ENCODE peak calls at places on chromosome 18, in nine cellular contexts. L is neural progenitor cell, N is WERI-Rb-1, P is AG10803, D is left ventricle myocardium inferior, B is PC-9, Q is A549, O is astrocyte of the spinal cord, Y is left lung. G is an unnamed sample.

GRCh38 chr18:24270937-24271380 is 126.7 kb downstream of the OSBPL1A start:
- DNase-seq in O (peak), Q (no peak), Y (no peak), N (no peak), B (no peak), D (no peak), P (peak), L (peak), G (peak)

GRCh38 chr18:51751901-51752300 is 554.4 kb upstream of the MEX3C start:
- DNase-seq in Y (no peak), O (peak), Q (no peak), N (no peak), B (no peak), D (no peak), P (no peak), L (no peak), G (no peak)

GRCh38 chr18:25230658-25231326 is 121.2 kb downstream of the ZNF521 start:
- DNase-seq in L (no peak), P (peak), O (peak), Y (no peak), Q (no peak), B (no peak), N (no peak), D (peak), G (peak)

GRCh38 chr18:39571511-39571910 is 2005.9 kb upstream of the CELF4 start:
- DNase-seq in P (peak), D (no peak), L (peak), Y (no peak), B (peak), O (peak), N (no peak), Q (peak), G (no peak)

GRCh38 chr18:43578636-43579203 is 301.4 kb upstream of the SYT4 start:
- DNase-seq in P (no peak), N (no peak), O (peak), Q (no peak), B (no peak), D (no peak), Y (no peak), L (no peak), G (no peak)

GRCh38 chr18:58896268-58896667 is 31.6 kb downstream of the ZNF532 start:
- DNase-seq in P (no peak), B (no peak), Q (no peak), N (peak), O (no peak), L (no peak), Y (no peak), D (no peak), G (no peak)

GRCh38 chr18:79738565-79739439 is 58.9 kb upstream of the KCNG2 start:
- DNase-seq in D (peak), N (no peak), L (no peak), P (peak), B (no peak), Y (peak), Q (no peak), O (no peak), G (no peak)

GRCh38 chr18:80154293-80154692 is 45.2 kb downstream of the ADNP2 start:
- DNase-seq in Q (peak), O (no peak), Y (no peak), D (no peak), P (no peak), L (peak), B (no peak), N (peak), G (no peak)

GRCh38 chr18:54388203-54389142 is 30.8 kb downstream of the C18orf54 start:
- DNase-seq in B (peak), L (peak), Y (no peak), N (no peak), O (peak), Q (peak), D (no peak), P (peak), G (peak)

GRCh38 chr18:23068692-23069305 is 66.5 kb upstream of the CABLES1 start:
- DNase-seq in D (no peak), Q (no peak), L (no peak), Y (no peak), P (no peak), N (no peak), B (no peak), O (no peak), G (no peak)

GRCh38 chr18:70005580-70005979 is 57.9 kb upstream of the CD226 start:
- DNase-seq in B (no peak), D (no peak), N (no peak), Q (no peak), P (no peak), Y (no peak), O (no peak), L (no peak), G (no peak)

GRCh38 chr18:41391616-41392610 is 563.1 kb upstream of the PIK3C3 start:
- DNase-seq in N (peak), B (peak), D (no peak), Y (peak), L (peak), Q (peak), O (peak), P (peak), G (peak)

GRCh38 chr18:78517973-78518372 is 461.6 kb upstream of the SALL3 start:
- DNase-seq in P (no peak), N (peak), O (no peak), Y (no peak), L (no peak), Q (no peak), B (no peak), D (no peak), G (no peak)

GRCh38 chr18:64370036-64370435 is 221.1 kb upstream of the LINC00305 start:
- DNase-seq in N (no peak), B (no peak), L (no peak), Q (no peak), P (no peak), O (no peak), Y (no peak), D (no peak), G (no peak)

GRCh38 chr18:73110307-73110706 is 242.5 kb upstream of the NETO1 start:
- DNase-seq in P (no peak), N (no peak), L (no peak), Y (no peak), Q (no peak), D (no peak), O (no peak), B (no peak), G (no peak)

GRCh38 chr18:11909597-11910026 is 1.5 kb upstream of the MPPE1 start:
- DNase-seq in N (no peak), D (no peak), O (peak), Q (no peak), P (peak), Y (no peak), B (no peak), L (no peak), G (peak)

GRCh38 chr18:80065705-80066104 is 31.5 kb downstream of the RBFA start:
- DNase-seq in D (no peak), P (no peak), O (no peak), Y (no peak), B (no peak), Q (no peak), L (no peak), N (no peak), G (no peak)

GRCh38 chr18:59783138-59783537 is 85.9 kb upstream of the CCBE1 start:
- DNase-seq in L (peak), Q (peak), D (no peak), Y (no peak), P (peak), O (peak), B (peak), N (peak), G (no peak)

GRCh38 chr18:59308201-59309014 is 10.0 kb downstream of the CPLX4 start:
- DNase-seq in P (peak), Y (peak), Q (peak), L (peak), N (peak), B (peak), D (peak), O (peak), G (no peak)

GRCh38 chr18:3213231-3214059 is 6.3 kb downstream of the MYOM1 start:
- DNase-seq in D (no peak), Y (no peak), Q (no peak), N (no peak), B (no peak), P (no peak), L (no peak), O (peak), G (no peak)

GRCh38 chr18:33114749-33115148 is 325.8 kb downstream of the CCDC178 start:
- DNase-seq in D (no peak), L (no peak), P (no peak), O (no peak), Q (no peak), B (no peak), N (no peak), Y (no peak), G (no peak)

GRCh38 chr18:26103579-26103978 is 13.2 kb upstream of the SS18 start:
- DNase-seq in Y (no peak), Q (no peak), P (no peak), B (no peak), O (no peak), N (peak), L (peak), D (no peak), G (no peak)

GRCh38 chr18:43606800-43607199 is 329.5 kb upstream of the SYT4 start:
- DNase-seq in D (no peak), B (no peak), N (no peak), P (no peak), L (no peak), Q (no peak), Y (peak), O (no peak), G (no peak)

GRCh38 chr18:50659091-50660003 is 99.5 kb downstream of the MAPK4 start:
- DNase-seq in O (no peak), P (no peak), Q (peak), Y (no peak), B (no peak), L (no peak), D (no peak), N (peak), G (peak)

GRCh38 chr18:8982416-8983183 is 119.9 kb upstream of the NDUFV2 start:
- DNase-seq in Q (peak), D (no peak), Y (no peak), B (peak), N (peak), P (peak), L (peak), O (peak), G (peak)

GRCh38 chr18:2717407-2717806 is 61.9 kb downstream of the SMCHD1 start:
- DNase-seq in O (no peak), Q (no peak), P (no peak), N (no peak), B (no peak), Y (no peak), D (no peak), L (no peak), G (no peak)

GRCh38 chr18:75410611-75411010 is 16.9 kb downstream of the SMIM21 start:
- DNase-seq in L (no peak), P (no peak), B (no peak), Q (no peak), Y (no peak), O (no peak), D (no peak), N (no peak), G (no peak)

GRCh38 chr18:36309436-36310391 is 12.2 kb downstream of the FHOD3 start:
- DNase-seq in Q (peak), P (peak), D (no peak), Y (no peak), B (peak), L (no peak), N (peak), O (peak), G (peak)

GRCh38 chr18:76307293-76307690 is 187.8 kb downstream of the ZNF516 start:
- DNase-seq in B (no peak), D (no peak), N (no peak), Y (no peak), P (no peak), Q (no peak), L (no peak), O (no peak), G (no peak)

GRCh38 chr18:34956663-34957062 is 84.5 kb upstream of the MAPRE2 start:
- DNase-seq in P (no peak), O (peak), L (no peak), D (no peak), Y (no peak), N (no peak), B (no peak), Q (no peak), G (no peak)

GRCh38 chr18:1954583-1955312 is 616.6 kb downstream of the METTL4 start:
- DNase-seq in O (no peak), D (no peak), N (no peak), B (no peak), L (no peak), Q (no peak), Y (peak), P (no peak), G (no peak)

GRCh38 chr18:50722311-50722710 is 97.5 kb downstream of the MRO start:
- DNase-seq in D (no peak), B (no peak), L (no peak), N (peak), Y (no peak), O (no peak), Q (no peak), P (no peak), G (no peak)

GRCh38 chr18:23538040-23538439 is 34.7 kb downstream of the RMC1 start:
- DNase-seq in B (no peak), L (no peak), Y (no peak), N (no peak), P (no peak), Q (no peak), O (no peak), D (no peak), G (peak)

GRCh38 chr18:55839350-55839749 is 251.4 kb upstream of the TCF4 start:
- DNase-seq in L (no peak), N (no peak), Q (no peak), O (peak), B (no peak), D (no peak), P (peak), Y (no peak), G (no peak)

GRCh38 chr18:36744261-36744876 is 84.4 kb downstream of the TPGS2 start:
- DNase-seq in N (no peak), P (no peak), Y (no peak), O (no peak), B (no peak), Q (no peak), D (no peak), L (no peak), G (no peak)

GRCh38 chr18:53603281-53603680 is 621.2 kb downstream of the MBD2 start:
- DNase-seq in N (no peak), D (no peak), P (no peak), Y (no peak), O (no peak), B (no peak), Q (no peak), L (no peak), G (no peak)

GRCh38 chr18:3410273-3410672 is 39.7 kb upstream of the TGIF1 start:
- DNase-seq in Q (no peak), P (no peak), B (no peak), O (no peak), Y (no peak), D (no peak), L (no peak), N (no peak), G (no peak)

GRCh38 chr18:28189400-28190239 is 12.7 kb upstream of the CDH2 start:
- DNase-seq in Y (no peak), L (peak), B (no peak), O (peak), P (peak), N (peak), D (no peak), Q (no peak), G (no peak)

GRCh38 chr18:21820035-21820810 is 79.6 kb downstream of the MIB1 start:
- DNase-seq in B (no peak), D (no peak), L (no peak), P (peak), Q (peak), N (no peak), O (peak), Y (no peak), G (no peak)

GRCh38 chr18:27075828-27076227 is 109.3 kb downstream of the CHST9 start:
- DNase-seq in L (no peak), D (no peak), B (no peak), Y (no peak), N (no peak), Q (no peak), O (no peak), P (no peak), G (no peak)

GRCh38 chr18:631560-631959 is 25.9 kb upstream of the TYMS start:
- DNase-seq in O (no peak), B (no peak), N (no peak), Q (no peak), L (no peak), Y (no peak), D (no peak), P (no peak), G (no peak)

GRCh38 chr18:629303-630150 is 27.9 kb upstream of the TYMS start:
- DNase-seq in B (no peak), D (no peak), N (no peak), Q (peak), Y (no peak), O (no peak), P (no peak), L (no peak), G (no peak)

GRCh38 chr18:634551-635045 is 22.9 kb upstream of the TYMS start:
- DNase-seq in N (no peak), L (peak), B (no peak), O (no peak), P (no peak), Y (no peak), Q (no peak), D (no peak), G (no peak)

DNA sequence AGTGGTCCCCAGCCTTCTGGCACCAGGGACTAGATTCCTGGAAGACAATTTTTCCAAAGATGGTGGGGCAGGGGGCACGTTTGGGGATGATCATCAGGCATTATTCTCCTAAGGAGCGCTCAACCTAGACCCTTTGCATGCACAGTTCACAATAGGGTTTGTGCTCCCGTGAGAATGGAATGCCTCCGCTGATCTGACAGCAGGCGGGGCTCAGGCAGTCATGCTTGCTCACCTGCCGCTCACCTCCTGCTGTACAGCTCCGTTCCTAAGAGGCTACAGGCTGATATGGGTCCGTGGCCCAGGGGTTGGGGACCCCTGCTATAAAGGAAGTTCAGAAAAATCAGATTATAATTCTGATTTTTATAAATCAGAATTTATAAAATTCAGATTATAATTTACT is 22.3 kb upstream of the TYMS start:
- DNase-seq in Y (no peak), P (no peak), Q (no peak), L (peak), O (no peak), B (no peak), N (no peak), D (no peak), G (no peak)
- H3K4me3 ChIP-seq in Y (no peak), P (no peak), Q (no peak), L (no peak), O (no peak), B (no peak), N (no peak), D (no peak), G (no peak)

DNA sequence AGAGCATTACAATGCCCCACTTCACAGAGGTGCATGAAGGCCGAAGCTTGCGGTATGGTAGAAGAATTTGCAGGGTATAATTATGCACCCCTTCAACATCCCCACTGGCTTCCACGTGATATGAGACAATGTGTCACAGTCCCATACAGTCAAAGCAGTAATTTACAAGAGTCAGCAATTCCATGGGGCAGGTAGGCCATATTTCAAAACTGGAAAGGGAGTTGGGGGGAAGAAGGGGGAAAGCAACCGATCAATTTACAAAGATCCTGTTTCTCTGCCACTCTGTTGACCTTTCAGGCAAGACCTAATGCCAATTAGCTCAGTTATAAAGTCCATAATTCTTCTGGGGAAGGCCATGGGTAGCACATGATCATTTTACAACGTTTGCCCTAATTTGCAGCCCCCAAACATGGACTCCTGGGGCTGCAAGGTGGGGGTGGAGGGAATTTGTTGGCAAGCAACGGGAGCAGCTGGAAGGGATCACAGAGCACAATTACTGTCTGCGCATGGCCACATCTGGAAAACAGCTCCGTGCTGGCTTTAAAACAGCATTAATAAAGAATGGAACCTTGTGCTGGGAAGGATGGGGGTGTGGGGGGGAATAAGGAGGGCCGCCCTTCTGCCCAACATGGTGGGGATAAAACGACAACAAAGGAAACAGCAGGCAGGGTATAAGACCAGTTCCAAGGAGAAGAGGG is 61.1 kb upstream of the SLC14A2 start:
- DNase-seq in L (no peak), N (no peak), Y (no peak), D (peak), O (no peak), Q (no peak), P (no peak), B (no peak), G (no peak)
- TF ChIP-seq CTCF in L (no peak), N (no peak), Y (no peak), D (no peak), O (no peak), Q (no peak), P (no peak), B (no peak), G (no peak)

GRCh38 chr18:46215902-46216723 is 111.9 kb downstream of the HAUS1 start:
- DNase-seq in O (no peak), L (no peak), D (no peak), Q (no peak), B (no peak), Y (no peak), P (no peak), N (no peak), G (no peak)
- H3K4me3 ChIP-seq in O (no peak), L (no peak), D (peak), Q (no peak), B (no peak), Y (no peak), P (no peak), N (no peak), G (no peak)

GRCh38 chr18:57649536-57650495 is 28.2 kb upstream of the NARS1 start:
- DNase-seq in P (peak), Q (peak), D (no peak), N (no peak), B (no peak), O (peak), L (no peak), Y (no peak), G (peak)

GRCh38 chr18:57648414-57648813 is 26.8 kb upstream of the NARS1 start:
- DNase-seq in Q (no peak), P (no peak), B (no peak), N (no peak), D (no peak), L (no peak), Y (no peak), O (no peak), G (no peak)

GRCh38 chr18:57640749-57641148 is 19.1 kb upstream of the NARS1 start:
- DNase-seq in D (no peak), Y (no peak), N (no peak), P (no peak), L (no peak), Q (no peak), B (no peak), O (no peak), G (no peak)

GRCh38 chr18:57640236-57640635 is 18.6 kb upstream of the NARS1 start:
- DNase-seq in L (no peak), Y (no peak), O (no peak), B (no peak), N (no peak), P (no peak), Q (no peak), D (no peak), G (no peak)

DNA sequence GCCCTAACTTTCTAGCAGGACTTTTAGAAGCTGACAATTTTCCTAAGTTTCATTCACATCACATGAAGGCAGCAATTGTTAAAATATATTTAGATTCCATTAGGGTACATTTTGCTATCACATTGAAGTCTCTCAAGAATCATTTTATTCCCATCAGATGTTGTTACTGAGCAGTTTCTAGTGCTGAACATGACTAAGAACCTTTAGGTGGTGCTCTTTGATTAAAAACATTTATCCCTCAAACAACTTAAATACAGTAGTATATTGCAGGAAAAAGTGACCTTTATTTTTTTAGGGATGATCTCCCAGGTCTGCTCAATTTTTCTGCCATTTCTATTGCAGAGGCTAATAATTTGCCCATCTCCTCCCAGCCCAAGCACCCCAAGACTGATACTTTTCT is 22.9 kb upstream of the NARS1 start:
- DNase-seq in N (no peak), Y (no peak), O (peak), P (no peak), D (no peak), B (no peak), L (no peak), Q (no peak), G (no peak)
- TF ChIP-seq CTCF in N (no peak), Y (no peak), O (no peak), P (no peak), D (peak), B (peak), L (no peak), Q (peak), G (peak)

G was measured in retinal pigment epithelial cell.